ENCODE peak calls at places on chromosome X, in eight cellular contexts. R is endodermal cell, A is hepatocyte, N is GM19239, H is cardiac muscle cell, V is amygdala, Q is endothelial cell, D is KBM-7. S is an unnamed sample.
A peak's percentile ranks its signal among the peaks of the same experiment; 100 is the strongest.

GRCh38 chrX:15816886-15817285 is 26.6 kb downstream of the ZRSR2 start:
- DNase-seq in R (peak; percentile 50), A (no peak), N (no peak), H (peak; percentile 31), V (no peak), Q (peak; percentile 3), D (peak; percentile 69), S (peak; percentile 32)

GRCh38 chrX:121256653-121257052 is 209.2 kb downstream of the GLUD2 start:
- DNase-seq in R (no peak), A (no peak), N (no peak), H (peak; percentile 42), V (no peak), Q (no peak), D (no peak), S (no peak)

GRCh38 chrX:154373340-154374306 is 811 bp downstream of the FLNA start:
- DNase-seq in R (peak; percentile 92), A (peak; percentile 75), N (no peak), H (peak; percentile 83), V (peak; percentile 62), Q (peak; percentile 61), D (peak; percentile 73), S (peak; percentile 93)

GRCh38 chrX:134758652-134759051 is 100.4 kb upstream of the PLAC1 start:
- DNase-seq in R (no peak), A (no peak), N (no peak), H (no peak), V (no peak), Q (no peak), D (no peak), S (no peak)

GRCh38 chrX:45801554-45801953 is 600.9 kb upstream of the DIPK2B start:
- DNase-seq in R (no peak), A (peak; percentile 35), N (no peak), H (peak; percentile 55), V (no peak), Q (no peak), D (peak; percentile 60), S (no peak)

GRCh38 chrX:134774190-134775048 is 116.1 kb upstream of the PLAC1 start:
- DNase-seq in R (no peak), A (no peak), N (no peak), H (peak; percentile 14), V (no peak), Q (no peak), D (no peak), S (no peak)

GRCh38 chrX:39311646-39312045 is 510.4 kb downstream of the MID1IP1 start:
- DNase-seq in R (no peak), A (no peak), N (no peak), H (no peak), V (no peak), Q (no peak), D (no peak), S (no peak)

GRCh38 chrX:19386679-19387078 is 43.0 kb downstream of the PDHA1 start:
- DNase-seq in R (no peak), A (no peak), N (no peak), H (no peak), V (no peak), Q (no peak), D (no peak), S (no peak)

GRCh38 chrX:72381439-72382198 is 75.9 kb upstream of the CITED1 start:
- DNase-seq in R (no peak), A (no peak), N (no peak), H (peak; percentile 29), V (no peak), Q (no peak), D (peak; percentile 25), S (no peak)

GRCh38 chrX:131792789-131793462 is 230.2 kb upstream of the STK26 start:
- DNase-seq in R (no peak), A (no peak), N (no peak), H (no peak), V (peak; percentile 76), Q (peak; percentile 4), D (no peak), S (no peak)

GRCh38 chrX:139532834-139533233 is 2.3 kb downstream of the F9 start:
- DNase-seq in R (no peak), A (no peak), N (no peak), H (no peak), V (no peak), Q (no peak), D (no peak), S (no peak)

GRCh38 chrX:12814434-12814833 is 23.2 kb downstream of the PRPS2 start:
- DNase-seq in R (peak; percentile 80), A (peak; percentile 54), N (peak; percentile 4), H (peak; percentile 67), V (no peak), Q (peak; percentile 45), D (peak; percentile 72), S (peak; percentile 33)

GRCh38 chrX:132618810-132619209 is 130.0 kb upstream of the MBNL3 start:
- DNase-seq in R (no peak), A (no peak), N (no peak), H (no peak), V (no peak), Q (no peak), D (no peak), S (no peak)

GRCh38 chrX:130086414-130087207 is 23.7 kb downstream of the ELF4 start:
- DNase-seq in R (no peak), A (no peak), N (no peak), H (no peak), V (no peak), Q (no peak), D (peak; percentile 96), S (no peak)

GRCh38 chrX:66632473-66632872 is 6.4 kb downstream of the EDA2R start:
- DNase-seq in R (no peak), A (no peak), N (no peak), H (no peak), V (no peak), Q (no peak), D (no peak), S (no peak)

GRCh38 chrX:153434801-153435200 is 11.1 kb downstream of the TREX2 start:
- DNase-seq in R (no peak), A (no peak), N (no peak), H (no peak), V (no peak), Q (no peak), D (no peak), S (no peak)

GRCh38 chrX:11129546-11129945 is 18.4 kb downstream of the HCCS start:
- DNase-seq in R (no peak), A (no peak), N (no peak), H (no peak), V (no peak), Q (no peak), D (no peak), S (no peak)

GRCh38 chrX:134692990-134693389 is 34.7 kb upstream of the PLAC1 start:
- DNase-seq in R (no peak), A (no peak), N (no peak), H (peak; percentile 60), V (no peak), Q (no peak), D (no peak), S (no peak)

GRCh38 chrX:112866175-112866574 is 25.5 kb upstream of the AMOT start:
- DNase-seq in R (no peak), A (peak; percentile 50), N (no peak), H (no peak), V (no peak), Q (no peak), D (no peak), S (no peak)

GRCh38 chrX:48548871-48549270 is 9.4 kb downstream of the TBC1D25 start:
- DNase-seq in R (no peak), A (no peak), N (no peak), H (no peak), V (no peak), Q (no peak), D (no peak), S (no peak)

GRCh38 chrX:19440713-19441112 is 74.6 kb downstream of the MAP3K15 start:
- DNase-seq in R (no peak), A (no peak), N (no peak), H (peak; percentile 82), V (no peak), Q (no peak), D (peak; percentile 50), S (no peak)

S was measured in H9.